ENCODE peak calls at places on chromosomes 2 and 18, in eight cellular contexts. J, A, G, N, H, O, W and Z are unnamed samples.

GRCh38 chr2:177123048-177123447 is 89.5 kb upstream of the HNRNPA3 start:
- DNase-seq in H (no peak), N (no peak), O (no peak), G (no peak), W (no peak), A (no peak), J (peak), Z (no peak)

GRCh38 chr2:36356199-36356989 is 816 bp downstream of the CRIM1 start:
- DNase-seq in W (no peak), H (no peak), G (peak), A (no peak), J (peak), N (no peak), O (peak), Z (peak)

GRCh38 chr2:85584354-85584856 is at the start of gene VAMP5:
- DNase-seq in G (peak), W (no peak), N (no peak), A (no peak), J (peak), O (peak), H (no peak), Z (no peak)

GRCh38 chr2:5474716-5475115 is 217.5 kb upstream of the SOX11 start:
- DNase-seq in N (no peak), A (no peak), O (no peak), J (no peak), G (no peak), W (no peak), H (no peak), Z (no peak)

GRCh38 chr18:24811963-24812681 is 351.7 kb downstream of the HRH4 start:
- DNase-seq in N (no peak), J (no peak), A (no peak), O (no peak), W (no peak), H (no peak), G (no peak), Z (no peak)

GRCh38 chr2:136117909-136118818 is at the start of gene CXCR4:
- DNase-seq in A (peak), W (peak), N (no peak), H (peak), J (peak), O (peak), G (peak), Z (peak)

GRCh38 chr2:70767094-70767698 is 804 bp downstream of the ADD2 start:
- DNase-seq in H (no peak), A (no peak), J (peak), O (peak), N (no peak), G (no peak), W (no peak), Z (peak)

GRCh38 chr2:47373747-47374146 is 29.2 kb upstream of the MSH2 start:
- DNase-seq in N (peak), J (peak), O (no peak), W (no peak), G (no peak), H (no peak), A (no peak), Z (peak)

GRCh38 chr18:12271376-12272235 is 17.4 kb downstream of the CIDEA start:
- DNase-seq in O (peak), N (peak), A (no peak), H (peak), W (peak), J (peak), G (peak), Z (peak)

GRCh38 chr18:27382477-27383216 is 197.5 kb upstream of the CHST9 start:
- DNase-seq in H (no peak), N (no peak), G (no peak), J (no peak), W (no peak), A (no peak), O (no peak), Z (no peak)

GRCh38 chr18:48777026-48777736 is 173.6 kb downstream of the SMAD7 start:
- DNase-seq in N (peak), W (peak), O (peak), H (peak), A (no peak), G (peak), J (peak), Z (peak)

GRCh38 chr2:42031783-42032620 is 15.8 kb upstream of the PKDCC start:
- DNase-seq in N (no peak), O (no peak), A (no peak), G (no peak), H (no peak), J (peak), W (no peak), Z (no peak)

GRCh38 chr2:66537001-66537400 is 102.1 kb downstream of the MEIS1 start:
- DNase-seq in W (peak), N (no peak), A (no peak), G (no peak), O (no peak), H (no peak), J (peak), Z (no peak)

GRCh38 chr2:200077210-200077650 is 121.8 kb downstream of the MAIP1 start:
- DNase-seq in O (no peak), J (no peak), G (no peak), N (no peak), H (peak), W (no peak), A (no peak), Z (no peak)

GRCh38 chr2:214310319-214310718 is 100.5 kb upstream of the VWC2L start:
- DNase-seq in N (peak), H (no peak), A (no peak), O (no peak), G (no peak), J (peak), W (no peak), Z (peak)

GRCh38 chr2:15693382-15693781 is 101.7 kb downstream of the DDX1 start:
- DNase-seq in O (no peak), H (no peak), N (no peak), J (no peak), A (no peak), W (no peak), G (no peak), Z (no peak)

GRCh38 chr18:31891566-31891965 is 51.4 kb downstream of the TRAPPC8 start:
- DNase-seq in H (no peak), J (no peak), O (no peak), W (no peak), G (no peak), N (no peak), A (no peak), Z (no peak)

GRCh38 chr2:227853765-227854271 is 17.6 kb upstream of the DAW1 start:
- DNase-seq in A (no peak), J (no peak), H (peak), N (no peak), W (no peak), G (no peak), O (no peak), Z (no peak)

GRCh38 chr2:32697156-32697555 is 69.3 kb downstream of the TTC27 start:
- DNase-seq in J (no peak), O (no peak), W (no peak), A (no peak), G (no peak), H (peak), N (no peak), Z (peak)

GRCh38 chr2:8558956-8559355 is 122.9 kb upstream of the ID2 start:
- DNase-seq in A (no peak), W (no peak), N (no peak), H (peak), G (no peak), J (no peak), O (no peak), Z (no peak)

GRCh38 chr18:76564117-76564516 is 69.1 kb upstream of the ZNF516 start:
- DNase-seq in A (no peak), N (no peak), O (no peak), H (peak), G (no peak), J (no peak), W (no peak), Z (peak)

GRCh38 chr18:54983041-54983686 is 23.9 kb upstream of the CCDC68 start:
- DNase-seq in A (no peak), J (peak), H (peak), W (peak), N (peak), O (no peak), G (no peak), Z (peak)

GRCh38 chr18:66833646-66834045 is 229.8 kb upstream of the CDH19 start:
- DNase-seq in O (no peak), G (no peak), N (no peak), W (no peak), H (no peak), J (no peak), A (no peak), Z (no peak)

GRCh38 chr2:75155115-75155514 is 44.2 kb downstream of the TACR1 start:
- DNase-seq in H (no peak), G (no peak), W (no peak), N (no peak), A (no peak), O (no peak), J (no peak), Z (no peak)